ENCODE peak calls at places on chromosomes 2 and 18, in seven cellular contexts. One of them, this sample, is unnamed.

GRCh38 chr2:201208563-201209252 is 25.8 kb downstream of the CASP10 start:
- DNase-seq in activated CD4-positive, alpha-beta memory T cell treated with anti-CD3 and anti-CD28 coated beads, Interleukin-2, amount 10 ng/mL, durations not matched to agents 7 days and 5 days: no peak
- DNase-seq in T-helper 1 cell: no peak
- DNase-seq in neural progenitor cell: no peak
- DNase-seq in NCI-H460: no peak
- DNase-seq in lower leg skin: no peak
- DNase-seq in ACHN: no peak
- DNase-seq in this sample: no peak

GRCh38 chr2:16737812-16738211 is 72.2 kb upstream of the CYRIA start:
- DNase-seq in activated CD4-positive, alpha-beta memory T cell treated with anti-CD3 and anti-CD28 coated beads, Interleukin-2, amount 10 ng/mL, durations not matched to agents 7 days and 5 days: no peak
- DNase-seq in T-helper 1 cell: no peak
- DNase-seq in neural progenitor cell: no peak
- DNase-seq in NCI-H460: no peak
- DNase-seq in lower leg skin: no peak
- DNase-seq in ACHN: no peak
- DNase-seq in this sample: no peak

GRCh38 chr2:59900728-59901452 is 652.6 kb downstream of the BCL11A start:
- DNase-seq in activated CD4-positive, alpha-beta memory T cell treated with anti-CD3 and anti-CD28 coated beads, Interleukin-2, amount 10 ng/mL, durations not matched to agents 7 days and 5 days: no peak
- DNase-seq in T-helper 1 cell: no peak
- DNase-seq in neural progenitor cell: no peak
- DNase-seq in NCI-H460: no peak
- DNase-seq in lower leg skin: no peak
- DNase-seq in ACHN: no peak
- DNase-seq in this sample: no peak

GRCh38 chr18:57961876-57962505 is 82.0 kb upstream of the NEDD4L start:
- DNase-seq in activated CD4-positive, alpha-beta memory T cell treated with anti-CD3 and anti-CD28 coated beads, Interleukin-2, amount 10 ng/mL, durations not matched to agents 7 days and 5 days: no peak
- DNase-seq in T-helper 1 cell: no peak
- DNase-seq in neural progenitor cell: no peak
- DNase-seq in NCI-H460: no peak
- DNase-seq in lower leg skin: no peak
- DNase-seq in ACHN: no peak
- DNase-seq in this sample: no peak

GRCh38 chr2:96164459-96165184 is 19.4 kb upstream of the DUSP2 start:
- DNase-seq in activated CD4-positive, alpha-beta memory T cell treated with anti-CD3 and anti-CD28 coated beads, Interleukin-2, amount 10 ng/mL, durations not matched to agents 7 days and 5 days: peak; percentile 81
- DNase-seq in T-helper 1 cell: peak; percentile 89
- DNase-seq in neural progenitor cell: peak; percentile 44
- DNase-seq in NCI-H460: no peak
- DNase-seq in lower leg skin: peak; percentile 70
- DNase-seq in ACHN: no peak
- DNase-seq in this sample: no peak

GRCh38 chr2:24432121-24432520 is 58.9 kb upstream of the NCOA1 start:
- DNase-seq in activated CD4-positive, alpha-beta memory T cell treated with anti-CD3 and anti-CD28 coated beads, Interleukin-2, amount 10 ng/mL, durations not matched to agents 7 days and 5 days: no peak
- DNase-seq in T-helper 1 cell: no peak
- DNase-seq in neural progenitor cell: no peak
- DNase-seq in NCI-H460: no peak
- DNase-seq in lower leg skin: no peak
- DNase-seq in ACHN: no peak
- DNase-seq in this sample: no peak

GRCh38 chr2:15547100-15547499 is 14.0 kb downstream of the NBAS start:
- DNase-seq in activated CD4-positive, alpha-beta memory T cell treated with anti-CD3 and anti-CD28 coated beads, Interleukin-2, amount 10 ng/mL, durations not matched to agents 7 days and 5 days: no peak
- DNase-seq in T-helper 1 cell: no peak
- DNase-seq in neural progenitor cell: no peak
- DNase-seq in NCI-H460: no peak
- DNase-seq in lower leg skin: no peak
- DNase-seq in ACHN: no peak
- DNase-seq in this sample: no peak

GRCh38 chr18:37561986-37562385 is 3.6 kb downstream of the CELF4 start:
- DNase-seq in activated CD4-positive, alpha-beta memory T cell treated with anti-CD3 and anti-CD28 coated beads, Interleukin-2, amount 10 ng/mL, durations not matched to agents 7 days and 5 days: no peak
- DNase-seq in T-helper 1 cell: no peak
- DNase-seq in neural progenitor cell: no peak
- DNase-seq in NCI-H460: no peak
- DNase-seq in lower leg skin: no peak
- DNase-seq in ACHN: no peak
- DNase-seq in this sample: no peak

GRCh38 chr2:99854236-99854852 is 288.0 kb downstream of the AFF3 start:
- DNase-seq in activated CD4-positive, alpha-beta memory T cell treated with anti-CD3 and anti-CD28 coated beads, Interleukin-2, amount 10 ng/mL, durations not matched to agents 7 days and 5 days: no peak
- DNase-seq in T-helper 1 cell: no peak
- DNase-seq in neural progenitor cell: no peak
- DNase-seq in NCI-H460: no peak
- DNase-seq in lower leg skin: no peak
- DNase-seq in ACHN: no peak
- DNase-seq in this sample: no peak

GRCh38 chr2:193841389-193842150 is 1646.8 kb upstream of the TMEFF2 start:
- DNase-seq in activated CD4-positive, alpha-beta memory T cell treated with anti-CD3 and anti-CD28 coated beads, Interleukin-2, amount 10 ng/mL, durations not matched to agents 7 days and 5 days: no peak
- DNase-seq in T-helper 1 cell: no peak
- DNase-seq in neural progenitor cell: no peak
- DNase-seq in NCI-H460: no peak
- DNase-seq in lower leg skin: no peak
- DNase-seq in ACHN: no peak
- DNase-seq in this sample: no peak

GRCh38 chr18:21074336-21075323 is 37.0 kb downstream of the ROCK1 start:
- DNase-seq in activated CD4-positive, alpha-beta memory T cell treated with anti-CD3 and anti-CD28 coated beads, Interleukin-2, amount 10 ng/mL, durations not matched to agents 7 days and 5 days: no peak
- DNase-seq in T-helper 1 cell: no peak
- DNase-seq in neural progenitor cell: peak; percentile 14
- DNase-seq in NCI-H460: no peak
- DNase-seq in lower leg skin: no peak
- DNase-seq in ACHN: no peak
- DNase-seq in this sample: peak; percentile 55

GRCh38 chr2:98263362-98263761 is 82.9 kb upstream of the CNGA3 start:
- DNase-seq in activated CD4-positive, alpha-beta memory T cell treated with anti-CD3 and anti-CD28 coated beads, Interleukin-2, amount 10 ng/mL, durations not matched to agents 7 days and 5 days: no peak
- DNase-seq in T-helper 1 cell: no peak
- DNase-seq in neural progenitor cell: no peak
- DNase-seq in NCI-H460: no peak
- DNase-seq in lower leg skin: no peak
- DNase-seq in ACHN: no peak
- DNase-seq in this sample: no peak